ENCODE peak calls at places on chromosomes 3 and 15, in seven cellular contexts. D is right lobe of liver, B is endothelial cell of umbilical vein, I is tibial nerve, L is transverse colon, R is esophagus muscularis mucosa, X is ovary. E is an unnamed sample. For H3K36me3, the result is how much of the 10 kb centered on the place peaks cover.

GRCh38 chr3:31873254-31873653 is 107.8 kb downstream of the OSBPL10 start:
- DNase-seq in D (no peak), B (no peak), I (no peak), L (no peak), R (no peak), X (no peak), E (no peak)

GRCh38 chr3:21672303-21672702 is 78.7 kb downstream of the ZNF385D start:
- DNase-seq in D (no peak), B (peak), I (no peak), L (no peak), R (no peak), X (no peak), E (no peak)

GRCh38 chr15:48798319-48798718 is 12.6 kb downstream of the CEP152 start:
- DNase-seq in D (no peak), B (no peak), I (no peak), L (no peak), R (no peak), X (no peak), E (no peak)

GRCh38 chr3:112931737-112932521 is 43.0 kb downstream of the CD200R1 start:
- DNase-seq in D (no peak), B (no peak), I (no peak), L (no peak), R (no peak), X (no peak), E (no peak)

GRCh38 chr15:52559022-52559421 is 9.8 kb downstream of the ARPP19 start:
- DNase-seq in D (no peak), B (no peak), I (no peak), L (no peak), R (no peak), X (no peak), E (no peak)

GRCh38 chr3:58336135-58336882 is 3.6 kb downstream of the PXK start:
- DNase-seq in D (no peak), B (no peak), I (no peak), L (no peak), R (no peak), X (no peak), E (no peak)

GRCh38 chr3:18442743-18443669 is 17.9 kb upstream of the SATB1 start:
- DNase-seq in D (no peak), B (no peak), I (no peak), L (no peak), R (no peak), X (no peak), E (no peak)

GRCh38 chr3:72646263-72646662 is 202.0 kb downstream of the SHQ1 start:
- DNase-seq in D (no peak), B (no peak), I (no peak), L (no peak), R (no peak), X (no peak), E (no peak)

GRCh38 chr3:192919895-192920294 is 2.2 kb upstream of the MB21D2 start:
- DNase-seq in D (no peak), B (no peak), I (no peak), L (no peak), R (no peak), X (no peak), E (no peak)

GRCh38 chr3:49779378-49780079 is 6.8 kb downstream of the IP6K1 start:
- DNase-seq in D (no peak), B (no peak), I (no peak), L (no peak), R (no peak), X (peak), E (no peak)

GRCh38 chr15:99424978-99425665 is 140.7 kb upstream of the MEF2A start:
- DNase-seq in D (peak), B (peak), I (no peak), L (no peak), R (no peak), X (peak), E (no peak)

GRCh38 chr3:134630506-134630905 is 20.3 kb downstream of the KY start:
- DNase-seq in D (no peak), B (no peak), I (no peak), L (no peak), R (no peak), X (no peak), E (no peak)

GRCh38 chr3:157311633-157312365 is 124.9 kb upstream of the PTX3 start:
- DNase-seq in D (no peak), B (peak), I (no peak), L (no peak), R (no peak), X (no peak), E (no peak)

GRCh38 chr15:40567111-40567510 is 2.0 kb upstream of the RPUSD2 start:
- DNase-seq in D (no peak), B (peak), I (no peak), L (no peak), R (no peak), X (no peak), E (no peak)

GRCh38 chr3:174242311-174243041 is 616.7 kb upstream of the NAALADL2 start:
- DNase-seq in D (no peak), B (no peak), I (no peak), L (no peak), R (no peak), X (no peak), E (no peak)

GRCh38 chr3:51953445-51953844 is 1.7 kb upstream of the GPR62 start:
- DNase-seq in D (no peak), B (no peak), I (no peak), L (no peak), R (no peak), X (no peak), E (no peak)

GRCh38 chr3:147397155-147397888 is 9.0 kb downstream of the ZIC4 start:
- DNase-seq in D (no peak), B (no peak), I (no peak), L (no peak), R (no peak), X (no peak), E (no peak)

GRCh38 chr3:147396709-147397046 is 9.7 kb downstream of the ZIC4 start:
- DNase-seq in D (no peak), B (no peak), I (no peak), L (no peak), R (no peak), X (no peak), E (no peak)

GRCh38 chr3:147397911-147398809 is 8.2 kb downstream of the ZIC4 start:
- DNase-seq in D (no peak), B (no peak), I (no peak), L (no peak), R (no peak), X (no peak), E (no peak)

GRCh38 chr3:147394168-147394941 is 12.0 kb downstream of the ZIC4 start:
- DNase-seq in D (peak), B (no peak), I (no peak), L (no peak), R (no peak), X (no peak), E (no peak)

DNA sequence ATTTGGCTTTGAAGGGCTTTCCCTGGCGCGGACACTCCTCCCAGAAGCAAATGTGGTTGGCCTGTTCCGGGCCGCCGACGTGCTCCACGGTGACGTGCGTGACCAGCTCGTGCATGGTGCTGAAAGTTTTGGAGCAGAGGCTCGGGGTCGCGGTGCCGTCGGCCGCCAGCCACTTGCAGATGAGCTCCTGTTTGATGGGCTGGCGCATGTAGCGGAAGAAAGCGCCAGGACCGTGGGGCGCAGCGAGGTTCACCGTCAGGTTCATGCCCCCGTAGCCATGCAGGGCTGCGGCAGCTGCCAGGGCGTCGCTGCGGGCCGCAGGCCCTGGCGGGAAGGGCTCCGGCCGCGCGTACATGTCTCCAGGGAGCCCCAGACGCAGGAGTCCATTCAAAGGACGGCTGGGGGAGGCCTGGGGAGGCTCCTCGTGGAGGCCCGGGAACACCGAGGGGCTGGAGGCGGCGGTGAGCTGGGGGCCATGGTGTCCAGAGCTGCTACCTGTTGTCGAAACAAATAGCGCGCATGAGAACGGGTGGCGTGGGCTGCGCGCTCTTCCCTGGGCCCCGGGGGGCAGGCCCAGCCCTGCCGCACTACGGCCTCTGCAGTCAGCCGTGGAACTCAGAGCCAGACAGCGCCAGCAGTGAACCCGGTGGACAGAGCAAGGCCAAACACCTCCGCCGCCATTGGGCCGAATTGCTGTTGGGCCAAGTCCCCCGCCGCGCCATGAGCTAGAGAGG is 10.2 kb downstream of the ZIC4 start:
- DNase-seq in D (no peak), B (no peak), I (no peak), L (no peak), R (no peak), X (no peak), E (no peak)
- H3K27ac ChIP-seq in D (no peak), B (no peak), I (no peak), L (no peak), R (no peak), X (no peak), E (no peak)

GRCh38 chr3:16510620-16511319 is 2.7 kb downstream of the RFTN1 start:
- DNase-seq in D (no peak), B (no peak), I (no peak), L (no peak), R (no peak), X (no peak), E (no peak)
- H3K36me3 ChIP-seq in D (under half), B (under half), I (under half), L (under half), R (under half), X (under half), E (under half)

GRCh38 chr3:41700155-41700554 is 261.7 kb downstream of the ULK4 start:
- DNase-seq in D (no peak), B (peak), I (no peak), L (no peak), R (no peak), X (no peak), E (no peak)
- TF ChIP-seq POLR2A in D (no peak), B (no peak), I (no peak), L (no peak), R (no peak), X (no peak), E (no peak)

GRCh38 chr3:105944721-105945120 is 75.9 kb upstream of the CBLB start:
- DNase-seq in D (no peak), B (no peak), I (no peak), L (no peak), R (no peak), X (no peak), E (no peak)
- H3K27ac ChIP-seq in D (no peak), B (no peak), I (no peak), L (no peak), R (no peak), X (no peak), E (no peak)

GRCh38 chr15:69090197-69090948 is 70.1 kb upstream of the GLCE start:
- DNase-seq in D (no peak), B (no peak), I (no peak), L (no peak), R (no peak), X (no peak), E (no peak)
- H3K36me3 ChIP-seq in D (under half), B (under half), I (under half), L (under half), R (under half), X (under half), E (under half)

DNA sequence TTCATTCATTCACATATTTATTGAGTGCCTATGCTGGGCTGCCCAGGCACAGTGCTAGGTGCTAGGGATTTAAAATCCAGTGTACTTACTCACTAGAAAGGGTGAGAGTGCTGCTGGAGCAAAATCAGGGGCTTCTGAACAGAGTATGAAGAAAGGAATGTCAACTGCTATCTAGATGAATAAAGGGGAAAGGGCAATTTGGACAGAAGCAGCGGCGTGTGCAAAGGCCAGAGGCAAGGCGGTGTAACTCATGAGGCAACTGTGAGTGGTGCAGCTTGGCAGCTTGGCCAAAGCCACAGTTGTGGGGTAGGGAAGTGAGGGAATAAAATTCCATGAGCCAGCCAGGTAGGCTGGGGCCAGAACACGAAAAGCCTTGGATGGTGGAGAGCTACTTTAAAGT is 76.7 kb downstream of the RAD18 start:
- DNase-seq in D (no peak), B (no peak), I (no peak), L (no peak), R (no peak), X (no peak), E (no peak)
- TF ChIP-seq POLR2A in D (no peak), B (no peak), I (no peak), L (no peak), R (no peak), X (no peak), E (no peak)

GRCh38 chr3:47315069-47315647 is 32.4 kb downstream of the KLHL18 start:
- DNase-seq in D (peak), B (peak), I (peak), L (peak), R (no peak), X (no peak), E (no peak)
- H3K27ac ChIP-seq in D (no peak), B (no peak), I (no peak), L (no peak), R (no peak), X (no peak), E (no peak)

E was measured in body of pancreas.